ENCODE peak calls at places on chromosomes 2 and 18, in seven cellular contexts. B, P, L, I, Y, N and J are unnamed samples.

GRCh38 chr18:51666717-51667320 is 469.3 kb upstream of the MEX3C start:
- DNase-seq in B (no peak), Y (no peak), L (peak), N (peak), P (peak), I (no peak), J (peak)

GRCh38 chr2:59150430-59150829 is 909.3 kb upstream of the FANCL start:
- DNase-seq in N (no peak), Y (no peak), P (no peak), I (no peak), L (no peak), B (no peak), J (no peak)

GRCh38 chr2:23419171-23420090 is 34.5 kb downstream of the KLHL29 start:
- DNase-seq in Y (no peak), N (no peak), L (no peak), P (no peak), B (no peak), I (no peak), J (no peak)

GRCh38 chr2:219664958-219665357 is 37.5 kb downstream of the SLC4A3 start:
- DNase-seq in Y (peak), B (no peak), I (no peak), P (no peak), L (no peak), N (no peak), J (no peak)

GRCh38 chr2:42234056-42234455 is 64.9 kb downstream of the EML4 start:
- DNase-seq in Y (peak), I (no peak), P (no peak), B (no peak), L (no peak), N (no peak), J (no peak)

GRCh38 chr2:171161425-171162289 is 964 bp upstream of the TLK1 start:
- DNase-seq in L (no peak), B (no peak), N (no peak), I (no peak), P (no peak), Y (no peak), J (no peak)

GRCh38 chr2:214077727-214078126 is 333.1 kb upstream of the VWC2L start:
- DNase-seq in B (no peak), Y (no peak), N (no peak), L (no peak), P (no peak), I (no peak), J (no peak)

GRCh38 chr2:73984203-73984921 is at the start of gene TET3:
- DNase-seq in P (peak), I (no peak), B (no peak), N (no peak), L (no peak), Y (peak), J (no peak)

GRCh38 chr2:120794716-120795115 is 59.0 kb downstream of the GLI2 start:
- DNase-seq in Y (peak), N (no peak), B (no peak), P (no peak), I (no peak), L (no peak), J (no peak)

GRCh38 chr2:51103205-51103604 is 71.3 kb upstream of the NRXN1 start:
- DNase-seq in N (no peak), I (peak), B (no peak), Y (peak), L (no peak), P (peak), J (no peak)

GRCh38 chr2:171086352-171087290 is 74.1 kb downstream of the TLK1 start:
- DNase-seq in N (no peak), I (peak), P (peak), L (peak), Y (peak), B (peak), J (peak)